ENCODE peak calls at places on chromosomes 7 and 10, in ten cellular contexts. One of them, this sample, is unnamed. For H3K4me1 and H3K36me3, the result is how much of the 10 kb centered on the place peaks cover.

GRCh38 chr10:17161788-17162187 is 32.2 kb upstream of the CUBN start:
- DNase-seq in neuronal stem cell: no peak
- DNase-seq in mucosa of descending colon: no peak
- DNase-seq in transverse colon: no peak
- DNase-seq in endothelial cell of umbilical vein: no peak
- DNase-seq in mammary epithelial cell: no peak
- DNase-seq in endodermal cell: no peak
- DNase-seq in Karpas-422: no peak
- DNase-seq in psoas muscle: no peak
- DNase-seq in stomach: no peak
- DNase-seq in this sample: no peak

GRCh38 chr10:113169853-113170455 is 219.9 kb downstream of the TCF7L2 start:
- DNase-seq in neuronal stem cell: no peak
- DNase-seq in mucosa of descending colon: no peak
- DNase-seq in transverse colon: no peak
- DNase-seq in endothelial cell of umbilical vein: no peak
- DNase-seq in mammary epithelial cell: no peak
- DNase-seq in endodermal cell: no peak
- DNase-seq in Karpas-422: peak
- DNase-seq in psoas muscle: no peak
- DNase-seq in stomach: no peak
- DNase-seq in this sample: no peak

GRCh38 chr7:26857534-26858228 is 6.7 kb downstream of the SKAP2 start:
- DNase-seq in neuronal stem cell: peak
- DNase-seq in mucosa of descending colon: peak
- DNase-seq in transverse colon: peak
- DNase-seq in endothelial cell of umbilical vein: peak
- DNase-seq in mammary epithelial cell: peak
- DNase-seq in endodermal cell: peak
- DNase-seq in Karpas-422: peak
- DNase-seq in psoas muscle: peak
- DNase-seq in stomach: no peak
- DNase-seq in this sample: peak

GRCh38 chr7:27143022-27143949 is at the start of gene HOXA5:
- DNase-seq in neuronal stem cell: peak
- DNase-seq in mucosa of descending colon: peak
- DNase-seq in transverse colon: peak
- DNase-seq in endothelial cell of umbilical vein: peak
- DNase-seq in mammary epithelial cell: peak
- DNase-seq in endodermal cell: peak
- DNase-seq in Karpas-422: no peak
- DNase-seq in psoas muscle: peak
- DNase-seq in stomach: peak
- DNase-seq in this sample: peak

GRCh38 chr10:13729959-13730358 is 143.2 kb downstream of the PRPF18 start:
- DNase-seq in neuronal stem cell: no peak
- DNase-seq in mucosa of descending colon: no peak
- DNase-seq in transverse colon: no peak
- DNase-seq in endothelial cell of umbilical vein: no peak
- DNase-seq in mammary epithelial cell: no peak
- DNase-seq in endodermal cell: no peak
- DNase-seq in Karpas-422: no peak
- DNase-seq in psoas muscle: no peak
- DNase-seq in stomach: no peak
- DNase-seq in this sample: no peak

GRCh38 chr10:31678139-31678536 is 250.5 kb downstream of the ARHGAP12 start:
- DNase-seq in neuronal stem cell: no peak
- DNase-seq in mucosa of descending colon: no peak
- DNase-seq in transverse colon: no peak
- DNase-seq in endothelial cell of umbilical vein: no peak
- DNase-seq in mammary epithelial cell: no peak
- DNase-seq in endodermal cell: no peak
- DNase-seq in Karpas-422: no peak
- DNase-seq in psoas muscle: peak
- DNase-seq in stomach: no peak
- DNase-seq in this sample: no peak

GRCh38 chr7:43869898-43870240 is 552 bp upstream of the MRPS24 start:
- DNase-seq in neuronal stem cell: no peak
- DNase-seq in mucosa of descending colon: peak
- DNase-seq in transverse colon: peak
- DNase-seq in endothelial cell of umbilical vein: no peak
- DNase-seq in mammary epithelial cell: peak
- DNase-seq in endodermal cell: no peak
- DNase-seq in Karpas-422: no peak
- DNase-seq in psoas muscle: no peak
- DNase-seq in stomach: no peak
- DNase-seq in this sample: no peak

GRCh38 chr10:71998119-71998839 is 34.1 kb downstream of the CHST3 start:
- DNase-seq in neuronal stem cell: no peak
- DNase-seq in mucosa of descending colon: no peak
- DNase-seq in transverse colon: no peak
- DNase-seq in endothelial cell of umbilical vein: no peak
- DNase-seq in mammary epithelial cell: no peak
- DNase-seq in endodermal cell: no peak
- DNase-seq in Karpas-422: no peak
- DNase-seq in psoas muscle: peak
- DNase-seq in stomach: peak
- DNase-seq in this sample: peak

GRCh38 chr10:21929070-21929469 is 74.5 kb downstream of the DNAJC1 start:
- DNase-seq in neuronal stem cell: no peak
- DNase-seq in mucosa of descending colon: no peak
- DNase-seq in transverse colon: no peak
- DNase-seq in endothelial cell of umbilical vein: no peak
- DNase-seq in mammary epithelial cell: peak
- DNase-seq in endodermal cell: no peak
- DNase-seq in Karpas-422: no peak
- DNase-seq in psoas muscle: no peak
- DNase-seq in stomach: no peak
- DNase-seq in this sample: no peak

GRCh38 chr7:55252386-55252785 is 112.8 kb upstream of the LANCL2 start:
- DNase-seq in neuronal stem cell: no peak
- DNase-seq in mucosa of descending colon: no peak
- DNase-seq in transverse colon: no peak
- DNase-seq in endothelial cell of umbilical vein: no peak
- DNase-seq in mammary epithelial cell: no peak
- DNase-seq in endodermal cell: no peak
- DNase-seq in Karpas-422: no peak
- DNase-seq in psoas muscle: no peak
- DNase-seq in stomach: no peak
- DNase-seq in this sample: no peak

GRCh38 chr10:7135188-7135587 is 275.6 kb downstream of the SFMBT2 start:
- DNase-seq in neuronal stem cell: no peak
- DNase-seq in mucosa of descending colon: no peak
- DNase-seq in transverse colon: no peak
- DNase-seq in endothelial cell of umbilical vein: no peak
- DNase-seq in mammary epithelial cell: no peak
- DNase-seq in endodermal cell: no peak
- DNase-seq in Karpas-422: no peak
- DNase-seq in psoas muscle: no peak
- DNase-seq in stomach: no peak
- DNase-seq in this sample: no peak

GRCh38 chr10:121608669-121609190 is 10.5 kb upstream of the FGFR2 start:
- DNase-seq in neuronal stem cell: no peak
- DNase-seq in mucosa of descending colon: peak
- DNase-seq in transverse colon: peak
- DNase-seq in endothelial cell of umbilical vein: peak
- DNase-seq in mammary epithelial cell: peak
- DNase-seq in endodermal cell: peak
- DNase-seq in Karpas-422: peak
- DNase-seq in psoas muscle: no peak
- DNase-seq in stomach: peak
- DNase-seq in this sample: peak

GRCh38 chr10:129628823-129629222 is 161.8 kb downstream of the MGMT start:
- DNase-seq in neuronal stem cell: no peak
- DNase-seq in mucosa of descending colon: no peak
- DNase-seq in transverse colon: no peak
- DNase-seq in endothelial cell of umbilical vein: no peak
- DNase-seq in mammary epithelial cell: no peak
- DNase-seq in endodermal cell: no peak
- DNase-seq in Karpas-422: no peak
- DNase-seq in psoas muscle: no peak
- DNase-seq in stomach: no peak
- DNase-seq in this sample: no peak

GRCh38 chr7:517848-518629 is 1.6 kb downstream of the PDGFA start:
- DNase-seq in neuronal stem cell: peak
- DNase-seq in mucosa of descending colon: peak
- DNase-seq in transverse colon: peak
- DNase-seq in endothelial cell of umbilical vein: peak
- DNase-seq in mammary epithelial cell: peak
- DNase-seq in endodermal cell: peak
- DNase-seq in Karpas-422: no peak
- DNase-seq in psoas muscle: peak
- DNase-seq in stomach: peak
- DNase-seq in this sample: peak

GRCh38 chr10:123149568-123150228 is 1.8 kb downstream of the HMX2 start:
- DNase-seq in neuronal stem cell: peak
- DNase-seq in mucosa of descending colon: peak
- DNase-seq in transverse colon: no peak
- DNase-seq in endothelial cell of umbilical vein: peak
- DNase-seq in mammary epithelial cell: peak
- DNase-seq in endodermal cell: peak
- DNase-seq in Karpas-422: no peak
- DNase-seq in psoas muscle: peak
- DNase-seq in stomach: no peak
- DNase-seq in this sample: no peak

GRCh38 chr7:36391436-36392198 is 2.0 kb downstream of the ANLN start:
- DNase-seq in neuronal stem cell: no peak
- DNase-seq in mucosa of descending colon: no peak
- DNase-seq in transverse colon: no peak
- DNase-seq in endothelial cell of umbilical vein: peak
- DNase-seq in mammary epithelial cell: peak
- DNase-seq in endodermal cell: no peak
- DNase-seq in Karpas-422: peak
- DNase-seq in psoas muscle: no peak
- DNase-seq in stomach: no peak
- DNase-seq in this sample: no peak

GRCh38 chr7:1121886-1122831 is 34.2 kb downstream of the GPER1 start:
- DNase-seq in neuronal stem cell: no peak
- DNase-seq in mucosa of descending colon: no peak
- DNase-seq in transverse colon: no peak
- DNase-seq in endothelial cell of umbilical vein: no peak
- DNase-seq in mammary epithelial cell: no peak
- DNase-seq in endodermal cell: peak
- DNase-seq in Karpas-422: peak
- DNase-seq in psoas muscle: peak
- DNase-seq in stomach: no peak
- DNase-seq in this sample: no peak

GRCh38 chr10:16987976-16988610 is 141.5 kb downstream of the CUBN start:
- DNase-seq in neuronal stem cell: no peak
- DNase-seq in mucosa of descending colon: no peak
- DNase-seq in transverse colon: no peak
- DNase-seq in endothelial cell of umbilical vein: no peak
- DNase-seq in mammary epithelial cell: no peak
- DNase-seq in endodermal cell: peak
- DNase-seq in Karpas-422: no peak
- DNase-seq in psoas muscle: no peak
- DNase-seq in stomach: no peak
- DNase-seq in this sample: no peak

GRCh38 chr7:150947761-150948680 is 30.1 kb downstream of the KCNH2 start:
- DNase-seq in neuronal stem cell: no peak
- DNase-seq in mucosa of descending colon: no peak
- DNase-seq in transverse colon: no peak
- DNase-seq in endothelial cell of umbilical vein: no peak
- DNase-seq in mammary epithelial cell: no peak
- DNase-seq in endodermal cell: no peak
- DNase-seq in Karpas-422: no peak
- DNase-seq in psoas muscle: no peak
- DNase-seq in stomach: no peak
- DNase-seq in this sample: peak

GRCh38 chr10:103839867-103840746 is 15.3 kb downstream of the SH3PXD2A start:
- DNase-seq in neuronal stem cell: no peak
- DNase-seq in mucosa of descending colon: peak
- DNase-seq in transverse colon: peak
- DNase-seq in endothelial cell of umbilical vein: no peak
- DNase-seq in mammary epithelial cell: no peak
- DNase-seq in endodermal cell: peak
- DNase-seq in Karpas-422: no peak
- DNase-seq in psoas muscle: peak
- DNase-seq in stomach: peak
- DNase-seq in this sample: peak
- H3K4me1 ChIP-seq in neuronal stem cell: under half
- H3K4me1 ChIP-seq in mucosa of descending colon: half or more
- H3K4me1 ChIP-seq in transverse colon: half or more
- H3K4me1 ChIP-seq in endothelial cell of umbilical vein: under half
- H3K4me1 ChIP-seq in mammary epithelial cell: under half
- H3K4me1 ChIP-seq in endodermal cell: under half
- H3K4me1 ChIP-seq in Karpas-422: under half
- H3K4me1 ChIP-seq in psoas muscle: half or more
- H3K4me1 ChIP-seq in stomach: under half
- H3K4me1 ChIP-seq in this sample: half or more

DNA sequence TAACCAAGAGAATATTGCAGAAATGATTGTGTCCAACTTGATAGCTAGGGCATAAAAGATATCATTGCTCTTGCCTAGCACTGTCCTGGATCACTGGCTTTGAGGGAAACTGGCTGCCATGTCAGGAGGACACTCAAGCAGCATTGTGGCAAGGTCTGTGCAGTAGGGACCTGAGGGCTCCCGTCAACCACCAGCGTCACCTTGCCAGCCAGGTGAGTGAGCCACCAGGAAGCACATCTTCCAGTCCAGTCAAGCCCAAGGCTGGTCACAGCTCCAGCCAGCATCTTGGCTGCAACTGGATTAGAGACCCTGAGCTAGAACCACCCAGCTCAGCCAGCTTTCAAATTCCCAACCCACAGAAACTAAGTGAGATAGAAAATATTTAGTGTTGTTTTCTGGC is 392.7 kb downstream of the CALN1 start:
- DNase-seq in neuronal stem cell: no peak
- DNase-seq in mucosa of descending colon: no peak
- DNase-seq in transverse colon: no peak
- DNase-seq in endothelial cell of umbilical vein: no peak
- DNase-seq in mammary epithelial cell: no peak
- DNase-seq in endodermal cell: no peak
- DNase-seq in Karpas-422: no peak
- DNase-seq in psoas muscle: no peak
- DNase-seq in stomach: no peak
- DNase-seq in this sample: no peak
- H3K4me3 ChIP-seq in neuronal stem cell: peak
- H3K4me3 ChIP-seq in mucosa of descending colon: no peak
- H3K4me3 ChIP-seq in transverse colon: no peak
- H3K4me3 ChIP-seq in endothelial cell of umbilical vein: no peak
- H3K4me3 ChIP-seq in mammary epithelial cell: no peak
- H3K4me3 ChIP-seq in endodermal cell: no peak
- H3K4me3 ChIP-seq in Karpas-422: no peak
- H3K4me3 ChIP-seq in psoas muscle: no peak
- H3K4me3 ChIP-seq in stomach: no peak
- H3K4me3 ChIP-seq in this sample: no peak

GRCh38 chr7:102111758-102112119 is 174.9 kb upstream of the SH2B2 start:
- DNase-seq in neuronal stem cell: no peak
- DNase-seq in mucosa of descending colon: no peak
- DNase-seq in transverse colon: no peak
- DNase-seq in endothelial cell of umbilical vein: no peak
- DNase-seq in mammary epithelial cell: no peak
- DNase-seq in endodermal cell: peak
- DNase-seq in Karpas-422: no peak
- DNase-seq in psoas muscle: no peak
- DNase-seq in stomach: no peak
- DNase-seq in this sample: no peak
- H3K36me3 ChIP-seq in neuronal stem cell: half or more
- H3K36me3 ChIP-seq in mucosa of descending colon: under half
- H3K36me3 ChIP-seq in transverse colon: under half
- H3K36me3 ChIP-seq in endothelial cell of umbilical vein: under half
- H3K36me3 ChIP-seq in mammary epithelial cell: under half
- H3K36me3 ChIP-seq in endodermal cell: half or more
- H3K36me3 ChIP-seq in Karpas-422: under half
- H3K36me3 ChIP-seq in psoas muscle: half or more
- H3K36me3 ChIP-seq in stomach: under half
- H3K36me3 ChIP-seq in this sample: under half

GRCh38 chr10:131246775-131247174 is 64.7 kb downstream of the TCERG1L start:
- DNase-seq in neuronal stem cell: no peak
- DNase-seq in mucosa of descending colon: no peak
- DNase-seq in transverse colon: no peak
- DNase-seq in endothelial cell of umbilical vein: no peak
- DNase-seq in mammary epithelial cell: no peak
- DNase-seq in endodermal cell: no peak
- DNase-seq in Karpas-422: no peak
- DNase-seq in psoas muscle: peak
- DNase-seq in stomach: no peak
- DNase-seq in this sample: no peak
- H3K4me1 ChIP-seq in neuronal stem cell: under half
- H3K4me1 ChIP-seq in mucosa of descending colon: under half
- H3K4me1 ChIP-seq in transverse colon: under half
- H3K4me1 ChIP-seq in endothelial cell of umbilical vein: under half
- H3K4me1 ChIP-seq in mammary epithelial cell: under half
- H3K4me1 ChIP-seq in endodermal cell: under half
- H3K4me1 ChIP-seq in Karpas-422: under half
- H3K4me1 ChIP-seq in psoas muscle: under half
- H3K4me1 ChIP-seq in stomach: under half
- H3K4me1 ChIP-seq in this sample: under half

This sample was measured in body of pancreas.